ENCODE peak calls at places on chromosomes 11 and 22, in seven cellular contexts. D, A, W, J, Z, G and I are unnamed samples.

GRCh38 chr11:43954241-43954640 is 11.8 kb downstream of the C11orf96 start:
- DNase-seq in Z (no peak), A (no peak), J (no peak), D (no peak), G (no peak), W (no peak), I (no peak)

GRCh38 chr11:129640671-129641070 is 175.0 kb upstream of the TMEM45B start:
- DNase-seq in W (no peak), G (no peak), A (no peak), J (no peak), Z (no peak), D (no peak), I (no peak)

GRCh38 chr11:3231851-3232744 is at the start of gene MRGPRE:
- DNase-seq in A (peak), Z (peak), D (no peak), G (no peak), W (no peak), J (no peak), I (peak)

GRCh38 chr11:43269229-43269928 is 42.4 kb upstream of the API5 start:
- DNase-seq in G (no peak), J (no peak), A (peak), D (no peak), Z (no peak), W (no peak), I (no peak)

GRCh38 chr11:112310414-112310813 is 49.8 kb upstream of the PLET1 start:
- DNase-seq in G (peak), D (no peak), A (no peak), J (no peak), Z (no peak), W (no peak), I (no peak)

GRCh38 chr11:134223066-134223465 is 701 bp downstream of the NCAPD3 start:
- DNase-seq in W (peak), G (no peak), D (no peak), J (no peak), Z (no peak), A (no peak), I (no peak)

GRCh38 chr11:96324912-96325311 is 18.1 kb downstream of the MAML2 start:
- DNase-seq in A (no peak), Z (no peak), G (peak), W (no peak), J (no peak), D (peak), I (no peak)

GRCh38 chr22:49266561-49267519 is 560.8 kb downstream of the BRD1 start:
- DNase-seq in W (no peak), Z (no peak), D (no peak), J (no peak), A (no peak), G (no peak), I (no peak)

GRCh38 chr22:45692549-45692948 is 20.9 kb downstream of the ATXN10 start:
- DNase-seq in Z (no peak), J (no peak), D (no peak), G (peak), A (no peak), W (peak), I (no peak)

GRCh38 chr11:111526501-111526900 is 11.9 kb downstream of the HOATZ start:
- DNase-seq in Z (peak), G (peak), J (no peak), A (no peak), D (no peak), W (no peak), I (no peak)

GRCh38 chr11:115869780-115870431 is 365.7 kb upstream of the CADM1 start:
- DNase-seq in G (peak), A (no peak), Z (peak), D (no peak), W (no peak), J (no peak), I (no peak)

GRCh38 chr11:76371170-76371569 is 9.8 kb downstream of the THAP12 start:
- DNase-seq in W (peak), D (peak), A (no peak), J (peak), Z (peak), G (peak), I (no peak)

GRCh38 chr11:3156282-3156660 is 8.8 kb downstream of the OSBPL5 start:
- DNase-seq in J (no peak), D (no peak), W (no peak), A (no peak), G (no peak), Z (no peak), I (no peak)

GRCh38 chr11:105538531-105538930 is 71.3 kb upstream of the GRIA4 start:
- DNase-seq in D (no peak), Z (no peak), G (no peak), A (no peak), W (no peak), J (no peak), I (no peak)

GRCh38 chr11:47689480-47689879 is 25.7 kb downstream of the AGBL2 start:
- DNase-seq in Z (no peak), D (no peak), G (no peak), W (no peak), A (no peak), J (no peak), I (no peak)

GRCh38 chr22:44407404-44408226 is 90.4 kb downstream of the RTL6 start:
- DNase-seq in G (no peak), A (no peak), D (no peak), J (no peak), W (no peak), Z (no peak), I (no peak)